ENCODE peak calls at places on chromosomes 1 and 21, in nine cellular contexts. L, B, F, Y, R, C, V, D and O are unnamed samples.

GRCh38 chr1:17118706-17119075 is 560 bp downstream of the PADI2 start:
- DNase-seq in V (no peak), Y (no peak), D (no peak), F (peak), C (no peak), B (no peak), R (no peak), L (no peak), O (no peak)

GRCh38 chr1:38038836-38039235 is 7.8 kb downstream of the POU3F1 start:
- DNase-seq in L (no peak), V (peak), B (no peak), Y (no peak), R (peak), D (peak), F (no peak), C (no peak), O (peak)

GRCh38 chr1:26733982-26734381 is 38.2 kb downstream of the ARID1A start:
- DNase-seq in B (no peak), R (peak), D (peak), F (no peak), V (peak), C (no peak), Y (no peak), L (no peak), O (no peak)

GRCh38 chr1:203678943-203679661 is 52.5 kb downstream of the ATP2B4 start:
- DNase-seq in L (no peak), B (no peak), F (no peak), Y (no peak), R (no peak), C (no peak), D (no peak), V (no peak), O (no peak)

GRCh38 chr1:244651956-244652698 is 799 bp upstream of the DESI2 start:
- DNase-seq in F (no peak), D (no peak), B (no peak), L (no peak), R (no peak), C (no peak), V (no peak), Y (no peak), O (no peak)

GRCh38 chr1:219990782-219991510 is 55.4 kb downstream of the EPRS1 start:
- DNase-seq in B (no peak), R (peak), Y (no peak), L (no peak), C (peak), F (no peak), V (peak), D (peak), O (peak)

GRCh38 chr1:26533951-26534514 is 4.5 kb downstream of the RPS6KA1 start:
- DNase-seq in Y (no peak), B (no peak), R (no peak), L (no peak), V (no peak), D (no peak), F (no peak), C (no peak), O (peak)

GRCh38 chr1:63112155-63112914 is 210.0 kb upstream of the FOXD3 start:
- DNase-seq in F (no peak), D (peak), C (peak), L (no peak), Y (no peak), R (peak), V (peak), B (no peak), O (peak)

GRCh38 chr1:76546354-76546933 is 320.8 kb upstream of the ST6GALNAC5 start:
- DNase-seq in L (no peak), D (no peak), B (no peak), C (no peak), R (no peak), V (no peak), Y (no peak), F (peak), O (no peak)

GRCh38 chr1:9413143-9413876 is 120.6 kb downstream of the SPSB1 start:
- DNase-seq in C (peak), F (peak), R (peak), B (peak), D (peak), Y (no peak), V (peak), L (peak), O (peak)

GRCh38 chr1:155537193-155537592 is 25.4 kb downstream of the ASH1L start:
- DNase-seq in F (no peak), L (no peak), V (no peak), D (no peak), Y (no peak), B (no peak), C (no peak), R (no peak), O (no peak)

GRCh38 chr1:8510041-8510823 is 192.3 kb downstream of the SLC45A1 start:
- DNase-seq in V (peak), R (peak), B (no peak), Y (no peak), L (no peak), D (peak), F (no peak), C (peak), O (peak)

GRCh38 chr1:226638001-226638601 is 89.5 kb downstream of the STUM start:
- DNase-seq in R (no peak), B (no peak), Y (no peak), F (peak), D (no peak), L (no peak), C (no peak), V (no peak), O (no peak)

GRCh38 chr1:234265861-234266260 is 107.4 kb upstream of the COA6 start:
- DNase-seq in F (no peak), C (no peak), V (no peak), B (no peak), D (no peak), Y (no peak), L (peak), R (no peak), O (no peak)

GRCh38 chr1:20061866-20062265 is 8.1 kb upstream of the PLA2G5 start:
- DNase-seq in Y (no peak), R (no peak), C (no peak), V (no peak), F (no peak), B (no peak), L (no peak), D (no peak), O (no peak)

GRCh38 chr1:93029317-93029716 is 49.8 kb upstream of the MTF2 start:
- DNase-seq in R (no peak), V (no peak), D (no peak), F (no peak), Y (no peak), C (no peak), L (no peak), B (no peak), O (no peak)

GRCh38 chr1:20896824-20897223 is 109.7 kb upstream of the HP1BP3 start:
- DNase-seq in R (no peak), V (peak), Y (no peak), B (no peak), F (no peak), C (no peak), L (peak), D (peak), O (no peak)

GRCh38 chr1:171185064-171185463 is at the start of gene FMO2:
- DNase-seq in L (no peak), R (no peak), D (no peak), F (no peak), Y (no peak), C (no peak), V (no peak), B (no peak), O (no peak)

GRCh38 chr1:40078512-40079333 is 18.3 kb downstream of the PPT1 start:
- DNase-seq in L (peak), V (peak), C (no peak), B (peak), R (peak), F (no peak), Y (peak), D (peak), O (peak)

GRCh38 chr1:45913183-45913924 is 109.9 kb downstream of the MAST2 start:
- DNase-seq in Y (no peak), D (peak), B (no peak), V (peak), C (peak), F (peak), R (peak), L (no peak), O (peak)

GRCh38 chr1:231093158-231093922 is 53.3 kb upstream of the FAM89A start:
- DNase-seq in D (no peak), B (no peak), Y (no peak), C (no peak), V (peak), F (no peak), L (no peak), R (no peak), O (no peak)

GRCh38 chr1:46180082-46180616 is 3.9 kb upstream of the P3R3URF start:
- DNase-seq in L (peak), B (no peak), D (no peak), F (peak), V (no peak), Y (no peak), R (peak), C (no peak), O (peak)

GRCh38 chr1:119554188-119554587 is 47.2 kb downstream of the HSD3B1 start:
- DNase-seq in D (peak), R (peak), V (peak), Y (no peak), F (no peak), L (peak), B (no peak), C (no peak), O (peak)

GRCh38 chr1:62181531-62181930 is 13.1 kb upstream of the L1TD1 start:
- DNase-seq in Y (no peak), L (no peak), V (no peak), B (no peak), C (no peak), R (no peak), F (no peak), D (no peak), O (no peak)

GRCh38 chr1:33275200-33275599 is 18.9 kb downstream of the ZNF362 start:
- DNase-seq in R (no peak), D (no peak), B (no peak), C (no peak), L (no peak), Y (no peak), V (no peak), F (no peak), O (no peak)

GRCh38 chr1:86666368-86666767 is 38.0 kb upstream of the SH3GLB1 start:
- DNase-seq in R (no peak), C (no peak), F (no peak), V (no peak), D (no peak), L (no peak), B (no peak), Y (no peak), O (no peak)

GRCh38 chr1:5991784-5992033 is 516 bp downstream of the NPHP4 start:
- DNase-seq in R (no peak), F (no peak), Y (no peak), D (peak), C (no peak), V (no peak), B (no peak), L (peak), O (no peak)

GRCh38 chr1:87673748-87674147 is 345.1 kb downstream of the LMO4 start:
- DNase-seq in C (no peak), F (no peak), V (no peak), Y (no peak), B (no peak), L (no peak), R (no peak), D (no peak), O (no peak)

GRCh38 chr1:201364808-201365105 is 12.7 kb downstream of the TNNT2 start:
- DNase-seq in D (no peak), F (no peak), C (no peak), Y (no peak), V (no peak), R (no peak), L (no peak), B (no peak), O (no peak)

GRCh38 chr1:162977944-162978568 is 91.1 kb upstream of the RGS4 start:
- DNase-seq in L (no peak), R (no peak), F (no peak), Y (no peak), V (peak), C (no peak), D (peak), B (no peak), O (no peak)

GRCh38 chr1:31407029-31407626 is 5.9 kb upstream of the SERINC2 start:
- DNase-seq in D (no peak), Y (no peak), C (no peak), F (no peak), V (no peak), L (no peak), B (no peak), R (no peak), O (no peak)

GRCh38 chr1:200888349-200888838 is 6.3 kb upstream of the INAVA start:
- DNase-seq in F (peak), V (no peak), R (peak), L (no peak), B (peak), C (no peak), Y (peak), D (no peak), O (peak)

GRCh38 chr21:34181418-34181817 is 108.0 kb downstream of the MRPS6 start:
- DNase-seq in F (no peak), B (no peak), Y (no peak), L (no peak), C (no peak), R (no peak), V (no peak), D (no peak), O (no peak)

GRCh38 chr1:162536511-162536910 is 25.0 kb upstream of the UAP1 start:
- DNase-seq in Y (no peak), C (no peak), V (peak), L (no peak), R (peak), D (peak), F (no peak), B (no peak), O (no peak)

GRCh38 chr1:25021586-25022215 is 91.6 kb upstream of the RUNX3 start:
- DNase-seq in V (no peak), Y (no peak), B (no peak), F (no peak), D (no peak), L (no peak), C (no peak), R (no peak), O (no peak)

GRCh38 chr1:88736633-88737248 is 52.7 kb downstream of the PKN2 start:
- DNase-seq in B (no peak), L (no peak), R (peak), C (peak), D (peak), V (peak), Y (no peak), F (no peak), O (peak)

GRCh38 chr1:41716188-41717130 is 202.3 kb downstream of the HIVEP3 start:
- DNase-seq in C (no peak), F (no peak), D (no peak), Y (no peak), R (no peak), V (no peak), B (no peak), L (no peak), O (no peak)

GRCh38 chr1:22264464-22265330 is 121.8 kb upstream of the WNT4 start:
- DNase-seq in F (no peak), Y (no peak), D (no peak), V (no peak), R (no peak), B (no peak), L (no peak), C (no peak), O (no peak)

GRCh38 chr1:9250586-9251381 is 16.2 kb downstream of the H6PD start:
- DNase-seq in D (no peak), Y (no peak), V (no peak), B (no peak), F (peak), R (no peak), L (peak), C (no peak), O (no peak)